ENCODE peak calls at places on chromosomes 6 and 20, in nine cellular contexts. V is brain microvascular endothelial cell; K is esophagus squamous epithelium; Y is uterus; T is AG10803; A is CD8-positive, alpha-beta T cell; G is cardiac fibroblast; E is astrocyte of the spinal cord; W is A673. H is an unnamed sample.

GRCh38 chr6:121055572-121056163 is 278.6 kb downstream of the TBC1D32 start:
- DNase-seq in V (peak; percentile 38), K (no peak), Y (no peak), T (peak; percentile 50), A (no peak), G (peak; percentile 71), E (peak; percentile 64), W (peak; percentile 69), H (no peak)

GRCh38 chr20:5674176-5674660 is 76.0 kb upstream of the SHLD1 start:
- DNase-seq in V (no peak), K (no peak), Y (no peak), T (no peak), A (no peak), G (no peak), E (peak; percentile 3), W (no peak), H (no peak)

GRCh38 chr6:132400641-132401119 is 595 bp downstream of the MOXD1 start:
- DNase-seq in V (no peak), K (no peak), Y (peak; percentile 19), T (no peak), A (no peak), G (no peak), E (no peak), W (no peak), H (no peak)

GRCh38 chr6:79601020-79601609 is 30.0 kb upstream of the SH3BGRL2 start:
- DNase-seq in V (peak; percentile 71), K (no peak), Y (no peak), T (no peak), A (no peak), G (peak; percentile 3), E (peak; percentile 80), W (no peak), H (peak; percentile 26)

GRCh38 chr6:22904413-22904812 is 335.0 kb downstream of the HDGFL1 start:
- DNase-seq in V (no peak), K (no peak), Y (no peak), T (no peak), A (no peak), G (no peak), E (peak; percentile 27), W (peak; percentile 67), H (no peak)

GRCh38 chr6:7051780-7052440 is 55.9 kb upstream of the RREB1 start:
- DNase-seq in V (peak; percentile 9), K (no peak), Y (peak; percentile 47), T (no peak), A (peak; percentile 59), G (peak; percentile 16), E (peak; percentile 37), W (peak; percentile 75), H (no peak)

GRCh38 chr6:78089551-78089950 is 436.7 kb downstream of the MEI4 start:
- DNase-seq in V (no peak), K (no peak), Y (no peak), T (no peak), A (no peak), G (no peak), E (peak; percentile 17), W (no peak), H (no peak)

GRCh38 chr6:11194399-11195274 is 37.8 kb downstream of the NEDD9 start:
- DNase-seq in V (peak; percentile 90), K (no peak), Y (no peak), T (peak; percentile 68), A (no peak), G (peak; percentile 96), E (peak; percentile 89), W (peak; percentile 91), H (no peak)

GRCh38 chr20:47309806-47310426 is 46.6 kb downstream of the ZMYND8 start:
- DNase-seq in V (no peak), K (no peak), Y (no peak), T (no peak), A (no peak), G (no peak), E (no peak), W (no peak), H (no peak)

GRCh38 chr6:5906340-5906670 is 100.4 kb downstream of the NRN1 start:
- DNase-seq in V (no peak), K (no peak), Y (no peak), T (peak; percentile 26), A (no peak), G (no peak), E (no peak), W (no peak), H (no peak)
- TF ChIP-seq CTCF in V (no peak), K (no peak), Y (no peak), T (no peak), A (no peak), G (no peak), E (no peak), W (no peak), H (no peak)

DNA sequence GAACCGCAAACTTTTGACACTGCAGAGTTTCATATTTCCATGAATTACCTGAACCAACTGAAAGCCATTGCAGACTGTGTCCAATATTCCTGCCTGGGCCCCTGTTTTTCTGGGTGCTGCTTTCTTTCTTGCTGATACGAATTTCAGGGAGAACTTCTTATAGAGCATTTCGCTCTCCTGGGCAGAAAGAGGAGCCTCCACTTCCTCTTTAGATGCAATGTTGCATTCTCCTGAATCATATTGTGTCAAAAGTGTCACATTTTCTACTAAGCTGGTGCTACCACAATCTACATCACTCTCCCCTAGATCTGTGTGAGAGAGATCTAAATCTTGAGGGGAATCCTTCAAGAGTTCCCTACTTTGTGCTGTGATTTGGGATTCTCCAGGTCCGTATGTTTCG is 102.5 kb downstream of the DST start:
- DNase-seq in V (no peak), K (no peak), Y (no peak), T (no peak), A (no peak), G (no peak), E (no peak), W (no peak), H (no peak)
- H3K4me3 ChIP-seq in V (no peak overlapping the region), K (peak overlapping the region; percentile 59), Y (peak overlapping the region; percentile 71), T (peak overlapping the region; percentile 63), A (no peak overlapping the region), G (peak overlapping the region; percentile 63), E (peak overlapping the region; percentile 58), W (peak overlapping the region; percentile 61), H (peak overlapping the region; percentile 63)

DNA sequence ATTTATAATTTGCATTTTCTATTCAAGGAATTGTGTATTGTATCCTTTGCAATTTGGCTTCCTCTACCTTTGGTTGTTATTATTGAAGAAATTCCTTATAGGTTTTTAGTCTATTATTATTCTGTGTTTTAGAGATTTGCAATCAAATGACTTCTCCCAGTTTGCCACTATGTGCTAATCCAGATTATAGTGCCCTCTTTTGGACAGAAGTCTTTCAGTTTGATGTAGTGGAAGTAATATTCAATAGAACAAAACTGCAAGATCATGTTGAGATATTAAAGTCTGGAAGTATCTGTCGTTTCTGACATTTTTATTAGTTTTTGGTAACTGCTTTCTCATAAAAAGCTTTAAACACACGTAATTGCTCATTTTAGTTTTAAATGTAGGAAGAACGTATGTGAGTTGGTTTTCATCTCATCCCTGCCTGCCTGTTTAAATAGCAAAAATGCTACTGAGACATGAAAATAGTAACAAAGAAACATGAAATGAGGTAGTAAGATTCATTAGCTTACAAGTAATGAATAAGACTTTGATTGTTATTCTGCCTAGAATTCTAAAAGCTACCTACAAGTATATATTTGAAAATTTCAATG is 72.8 kb downstream of the RTN4IP1 start:
- DNase-seq in V (no peak), K (no peak), Y (no peak), T (peak; percentile 40), A (no peak), G (peak; percentile 62), E (peak; percentile 57), W (peak; percentile 45), H (no peak)
- TF ChIP-seq CTCF in V (peak; percentile 50), K (peak; percentile 28), Y (peak; percentile 10), T (peak; percentile 53), A (peak; percentile 62), G (peak; percentile 32), E (peak; percentile 47), W (peak; percentile 64), H (peak; percentile 28)

GRCh38 chr6:116370717-116371383 is at the start of gene DSE:
- DNase-seq in V (peak; percentile 72), K (no peak), Y (peak; percentile 89), T (peak; percentile 90), A (peak; percentile 53), G (peak; percentile 89), E (peak; percentile 83), W (peak; percentile 82), H (no peak)

GRCh38 chr6:116369540-116370327 is 1.0 kb upstream of the DSE start:
- DNase-seq in V (no peak), K (no peak), Y (no peak), T (no peak), A (no peak), G (no peak), E (peak; percentile 18), W (no peak), H (no peak)

GRCh38 chr6:116373300-116373699 is 2.6 kb downstream of the DSE start:
- DNase-seq in V (no peak), K (no peak), Y (no peak), T (no peak), A (no peak), G (no peak), E (no peak), W (no peak), H (no peak)

GRCh38 chr6:116371384-116372209 is 850 bp downstream of the DSE start:
- DNase-seq in V (peak; percentile 91), K (peak; percentile 15), Y (peak; percentile 81), T (peak; percentile 92), A (peak; percentile 15), G (peak; percentile 90), E (peak; percentile 94), W (peak; percentile 93), H (no peak)

GRCh38 chr6:116370328-116370716 is 425 bp upstream of the DSE start:
- DNase-seq in V (no peak), K (no peak), Y (no peak), T (no peak), A (no peak), G (no peak), E (no peak), W (peak; percentile 73), H (no peak)
- H3K4me3 ChIP-seq in V (peak overlapping the region; percentile 93), K (peak overlapping the region; percentile 66), Y (peak overlapping the region; percentile 45), T (peak overlapping the region; percentile 89), A (peak overlapping the region; percentile 64), G (peak overlapping the region; percentile 88), E (peak overlapping the region; percentile 61), W (peak overlapping the region; percentile 68), H (peak overlapping the region; percentile 92)

GRCh38 chr6:35754452-35755321 is 17.9 kb downstream of the ARMC12 start:
- DNase-seq in V (no peak), K (no peak), Y (no peak), T (peak; percentile 13), A (no peak), G (no peak), E (no peak), W (peak; percentile 44), H (no peak)
- TF ChIP-seq CTCF in V (peak; percentile 0), K (no peak), Y (no peak), T (no peak), A (no peak), G (no peak), E (no peak), W (no peak), H (no peak)